ENCODE peak calls at places on chromosomes 3 and 15, in nine cellular contexts. G is right lobe of liver, A is transverse colon, D is AG04450, W is heart right ventricle, V is endodermal cell, I is psoas muscle, C is heart left ventricle, F is lower lobe of right lung. O is an unnamed sample.
A peak's percentile ranks its signal among the peaks of the same experiment; 100 is the strongest.

GRCh38 chr15:57591822-57592367 is at the start of gene MYZAP:
- DNase-seq in D (no peak), W (peak; percentile 74), G (peak; percentile 62), F (peak; percentile 75), I (peak; percentile 66), C (peak; percentile 66), A (peak; percentile 82), V (peak; percentile 88), O (no peak)

GRCh38 chr3:192444096-192444790 is 283.1 kb downstream of the FGF12 start:
- DNase-seq in A (peak; percentile 45), W (peak; percentile 53), C (peak; percentile 44), V (peak; percentile 90), D (peak; percentile 13), I (peak; percentile 66), F (peak; percentile 62), G (peak; percentile 68), O (peak; percentile 44)

GRCh38 chr3:190336516-190337189 is 14.4 kb upstream of the CLDN1 start:
- DNase-seq in C (no peak), F (no peak), A (no peak), I (no peak), D (no peak), V (no peak), G (peak; percentile 53), W (no peak), O (no peak)

GRCh38 chr15:70491183-70491621 is 272.2 kb downstream of the UACA start:
- DNase-seq in F (no peak), W (no peak), G (no peak), I (no peak), V (no peak), A (no peak), C (no peak), D (no peak), O (no peak)

GRCh38 chr15:41512078-41512394 is 1.6 kb downstream of the LTK start:
- DNase-seq in G (no peak), F (no peak), I (no peak), A (peak; percentile 30), C (no peak), D (no peak), V (peak; percentile 66), W (no peak), O (no peak)

GRCh38 chr15:98898122-98898521 is 109.5 kb downstream of the PGPEP1L start:
- DNase-seq in V (no peak), G (no peak), W (no peak), A (no peak), D (no peak), I (no peak), C (no peak), F (no peak), O (no peak)

GRCh38 chr15:100842756-100843730 is 36.6 kb upstream of the ALDH1A3 start:
- DNase-seq in V (no peak), I (no peak), C (no peak), G (no peak), W (no peak), F (no peak), D (peak; percentile 80), A (no peak), O (no peak)

GRCh38 chr3:32781211-32781968 is 36.4 kb upstream of the TRIM71 start:
- DNase-seq in W (peak; percentile 78), V (peak; percentile 97), C (peak; percentile 53), I (peak; percentile 84), G (peak; percentile 76), D (no peak), A (peak; percentile 79), F (peak; percentile 91), O (peak; percentile 29)

GRCh38 chr3:102741105-102741504 is 306.3 kb downstream of the ZPLD1 start:
- DNase-seq in W (no peak), G (peak; percentile 65), D (no peak), V (peak; percentile 68), I (no peak), A (no peak), C (no peak), F (no peak), O (no peak)

GRCh38 chr3:72231439-72232196 is 446.7 kb upstream of the PROK2 start:
- DNase-seq in F (no peak), C (no peak), D (no peak), I (peak; percentile 58), G (no peak), A (no peak), V (no peak), W (no peak), O (no peak)

GRCh38 chr15:92106691-92107090 is 253.2 kb downstream of the SLCO3A1 start:
- DNase-seq in C (no peak), W (no peak), F (no peak), G (no peak), V (no peak), D (no peak), I (no peak), A (no peak), O (no peak)

GRCh38 chr3:182618981-182619591 is 174.2 kb upstream of the ATP11B start:
- DNase-seq in F (no peak), I (no peak), V (no peak), C (no peak), A (no peak), W (no peak), G (no peak), D (no peak), O (peak; percentile 57)

GRCh38 chr3:193016437-193016887 is 98.8 kb upstream of the MB21D2 start:
- DNase-seq in I (no peak), V (peak; percentile 65), D (no peak), C (peak; percentile 55), F (no peak), A (no peak), G (no peak), W (peak; percentile 57), O (peak; percentile 16)

GRCh38 chr3:109265300-109265699 is 51.0 kb downstream of the DPPA2 start:
- DNase-seq in F (no peak), W (no peak), A (no peak), G (no peak), V (no peak), C (no peak), I (no peak), D (no peak), O (no peak)

GRCh38 chr15:27774191-27774590 is 324.9 kb downstream of the OCA2 start:
- DNase-seq in G (no peak), C (no peak), V (no peak), W (no peak), I (no peak), A (no peak), D (no peak), F (no peak), O (no peak)

GRCh38 chr15:31488437-31489204 is 162.0 kb downstream of the KLF13 start:
- DNase-seq in I (no peak), D (peak; percentile 81), C (peak; percentile 62), V (peak; percentile 87), G (peak; percentile 87), A (peak; percentile 75), W (peak; percentile 46), F (no peak), O (peak; percentile 81)

GRCh38 chr3:151550642-151551041 is 89.8 kb upstream of the IGSF10 start:
- DNase-seq in A (no peak), W (no peak), I (no peak), C (no peak), V (no peak), F (no peak), D (no peak), G (no peak), O (no peak)

GRCh38 chr15:77025941-77026411 is 31.1 kb downstream of the PSTPIP1 start:
- DNase-seq in F (peak; percentile 6), D (no peak), W (no peak), V (peak; percentile 50), I (peak; percentile 46), A (peak; percentile 7), G (peak; percentile 34), C (no peak), O (no peak)

GRCh38 chr3:133426721-133427120 is 26.9 kb downstream of the BFSP2 start:
- DNase-seq in I (no peak), V (no peak), C (no peak), G (no peak), W (no peak), D (no peak), A (no peak), F (no peak), O (no peak)

GRCh38 chr3:100184960-100185566 is 70.8 kb upstream of the FILIP1L start:
- DNase-seq in G (no peak), C (peak; percentile 21), I (no peak), F (no peak), A (no peak), D (no peak), W (no peak), V (no peak), O (no peak)

GRCh38 chr15:85500729-85501128 is 120.3 kb downstream of the AKAP13 start:
- DNase-seq in G (no peak), D (no peak), I (no peak), A (no peak), W (no peak), V (no peak), F (no peak), C (peak; percentile 41), O (no peak)

GRCh38 chr3:130894130-130894872 is 417 bp downstream of the ATP2C1 start:
- DNase-seq in V (peak; percentile 73), I (peak; percentile 72), A (peak; percentile 44), F (peak; percentile 71), G (peak; percentile 57), W (peak; percentile 43), D (no peak), C (peak; percentile 27), O (no peak)

GRCh38 chr3:12708584-12709192 is 44.8 kb upstream of the RAF1 start:
- DNase-seq in A (no peak), G (no peak), W (peak; percentile 34), I (peak; percentile 73), V (no peak), D (peak; percentile 79), F (no peak), C (no peak), O (peak; percentile 88)
- TF ChIP-seq CTCF in A (no peak), G (no peak), W (no peak), I (peak; percentile 20), V (no peak), D (peak; percentile 49), F (no peak), C (no peak), O (peak; percentile 54)

GRCh38 chr3:195154793-195155535 is 116.0 kb downstream of the XXYLT1 start:
- DNase-seq in G (peak; percentile 83), F (peak; percentile 90), I (peak; percentile 89), W (peak; percentile 91), V (peak; percentile 76), D (peak; percentile 88), C (peak; percentile 91), A (peak; percentile 82), O (peak; percentile 97)
- H3K4me3 ChIP-seq in G (no peak overlapping the region), F (no peak overlapping the region), I (peak overlapping the region; percentile 47), W (no peak overlapping the region), V (no peak overlapping the region), D (peak overlapping the region; percentile 25), C (no peak overlapping the region), A (no peak overlapping the region), O (no peak overlapping the region)

DNA sequence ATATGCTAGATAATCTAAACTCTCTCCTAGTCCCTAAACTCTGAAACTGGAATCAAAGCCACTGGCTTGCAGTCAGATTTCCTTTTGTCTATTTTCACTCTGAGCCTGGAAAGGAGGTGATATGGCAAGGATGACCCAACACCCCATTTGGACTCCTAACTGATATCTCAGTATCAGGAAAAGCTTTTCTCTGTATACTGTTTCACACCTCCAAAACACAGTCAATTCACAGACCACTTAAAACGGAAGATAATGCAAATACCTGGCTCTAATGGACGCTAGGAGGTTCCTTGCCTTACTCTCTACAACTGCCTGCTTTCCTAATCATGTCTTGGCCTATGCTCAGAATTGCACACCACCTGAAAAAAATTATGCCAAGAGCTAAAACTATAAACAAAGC is 31.4 kb downstream of the SPATA12 start:
- DNase-seq in F (no peak), V (no peak), I (no peak), A (no peak), G (no peak), C (no peak), W (no peak), D (no peak), O (no peak)
- TF ChIP-seq CTCF in F (no peak), V (no peak), I (no peak), A (no peak), G (no peak), C (no peak), W (no peak), D (no peak), O (no peak)

GRCh38 chr15:71747128-71748083 is 62.9 kb upstream of the NR2E3 start:
- DNase-seq in V (no peak), D (peak; percentile 23), A (no peak), G (no peak), I (no peak), W (no peak), F (no peak), C (no peak), O (peak; percentile 26)
- H3K4me3 ChIP-seq in V (no peak overlapping the region), D (no peak overlapping the region), A (no peak overlapping the region), G (no peak overlapping the region), I (no peak overlapping the region), W (no peak overlapping the region), F (no peak overlapping the region), C (no peak overlapping the region), O (no peak overlapping the region)

O was measured in astrocyte of the cerebellum.